ENCODE peak calls at places on chromosomes 5 and 9, in five cellular contexts. H, Z, E, U and C are unnamed samples.

GRCh38 chr5:126988021-126988569 is 42.3 kb downstream of the MARCHF3 start:
- DNase-seq in H (no peak), Z (no peak), E (no peak), U (no peak), C (no peak)

GRCh38 chr5:170467000-170467707 is 36.7 kb upstream of the KCNIP1 start:
- DNase-seq in H (peak; percentile 39), Z (peak; percentile 97), E (no peak), U (no peak), C (peak; percentile 88)

GRCh38 chr5:5381259-5382006 is 41.0 kb upstream of the ICE1 start:
- DNase-seq in H (no peak), Z (peak; percentile 17), E (no peak), U (no peak), C (no peak)

GRCh38 chr9:1959347-1959746 is 55.8 kb upstream of the SMARCA2 start:
- DNase-seq in H (no peak), Z (no peak), E (no peak), U (no peak), C (no peak)

GRCh38 chr9:18587988-18588387 is 114.0 kb downstream of the ADAMTSL1 start:
- DNase-seq in H (no peak), Z (peak; percentile 50), E (no peak), U (no peak), C (no peak)

GRCh38 chr5:172243302-172243701 is 40.3 kb downstream of the UBTD2 start:
- DNase-seq in H (no peak), Z (no peak), E (no peak), U (no peak), C (no peak)

GRCh38 chr9:85960688-85961093 is 19.7 kb downstream of the NAA35 start:
- DNase-seq in H (no peak), Z (peak; percentile 28), E (peak; percentile 57), U (no peak), C (peak; percentile 6)

GRCh38 chr9:125966959-125967711 is 220.0 kb downstream of the PBX3 start:
- DNase-seq in H (no peak), Z (no peak), E (no peak), U (no peak), C (no peak)

GRCh38 chr5:148912714-148913398 is 86.4 kb downstream of the ADRB2 start:
- DNase-seq in H (peak; percentile 78), Z (peak; percentile 97), E (no peak), U (no peak), C (peak; percentile 98)
- H3K4me3 ChIP-seq in H (no peak overlapping the region), Z (no peak overlapping the region), E (no peak overlapping the region), U (no peak overlapping the region), C (no peak overlapping the region)

GRCh38 chr5:147400836-147401235 is 109.0 kb downstream of the DPYSL3 start:
- DNase-seq in H (no peak), Z (peak; percentile 51), E (no peak), U (no peak), C (peak; percentile 26)
- TF ChIP-seq CTCF in H (no peak), Z (no peak), E (no peak), U (no peak), C (no peak)

DNA sequence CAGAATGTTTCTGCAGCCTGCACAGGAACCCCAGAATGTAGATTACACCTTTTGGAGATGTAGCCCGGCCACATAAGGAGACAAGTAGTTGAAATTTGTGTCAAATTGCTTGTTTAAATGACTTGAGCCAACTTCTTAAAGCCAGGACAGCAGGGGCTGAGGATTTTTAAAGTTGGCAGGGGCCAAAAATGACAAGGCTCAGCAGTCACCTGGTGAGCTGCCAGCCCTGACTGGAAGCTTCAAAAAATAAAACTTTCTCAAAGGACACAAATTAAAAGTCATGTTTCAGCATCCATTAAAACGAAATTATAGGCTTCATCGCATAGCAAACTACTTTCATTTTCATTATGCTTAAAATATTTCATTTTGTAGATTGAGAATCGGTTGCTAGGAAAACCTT is 340.3 kb upstream of the WWC1 start:
- DNase-seq in H (no peak), Z (no peak), E (no peak), U (no peak), C (no peak)
- H3K4me3 ChIP-seq in H (peak overlapping the region; percentile 3), Z (no peak overlapping the region), E (no peak overlapping the region), U (no peak overlapping the region), C (no peak overlapping the region)

DNA sequence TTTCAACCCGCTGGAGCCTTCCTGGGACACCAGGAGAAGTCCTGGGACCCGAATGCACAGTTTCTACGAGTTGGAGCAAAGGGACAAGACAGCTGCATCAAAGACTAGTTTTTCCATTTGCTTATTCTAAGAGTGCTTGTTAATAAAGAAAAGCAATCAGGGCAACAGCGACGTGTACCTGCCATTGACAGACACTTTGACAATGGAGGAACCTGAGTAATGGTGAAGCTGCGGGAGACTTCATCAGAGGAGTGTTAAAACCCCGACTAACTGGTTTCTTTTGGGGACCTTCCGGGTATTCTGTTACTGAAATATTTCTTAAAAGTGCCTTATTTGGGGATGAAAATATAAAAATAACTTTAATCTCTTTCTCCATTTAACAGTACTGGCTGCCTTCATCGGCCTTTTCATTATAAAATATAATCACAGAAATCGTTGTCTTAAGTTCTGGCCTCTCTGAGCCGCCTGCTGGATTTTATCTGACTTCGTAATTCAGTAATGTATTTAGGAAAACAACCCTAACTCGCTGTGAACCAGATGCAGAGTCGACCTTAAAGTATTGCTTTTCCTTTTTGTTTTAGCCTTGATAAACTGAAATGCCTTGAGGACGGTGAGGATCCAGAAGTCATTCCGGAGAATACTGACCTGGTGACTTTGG is 781 bp downstream of the SNAPC3 start:
- DNase-seq in H (no peak), Z (peak; percentile 46), E (no peak), U (no peak), C (no peak)
- TF ChIP-seq CTCF in H (no peak), Z (peak; percentile 25), E (no peak), U (no peak), C (peak; percentile 22)

GRCh38 chr5:31620071-31620470 is 18.9 kb upstream of the PDZD2 start:
- DNase-seq in H (no peak), Z (no peak), E (no peak), U (no peak), C (no peak)
- H3K4me3 ChIP-seq in H (no peak overlapping the region), Z (no peak overlapping the region), E (no peak overlapping the region), U (no peak overlapping the region), C (no peak overlapping the region)